ENCODE peak calls at places on chromosome 17, in seven cellular contexts. W is heart right ventricle, I is thoracic aorta, Y is prostate gland, U is lower leg skin, O is fibroblast of villous mesenchyme, V is progenitor cell of endocrine pancreas. D is an unnamed sample.

GRCh38 chr17:18076941-18077340 is 10.8 kb upstream of the DRG2 start:
- DNase-seq in Y (no peak), W (no peak), U (no peak), O (peak), I (no peak), V (no peak), D (no peak)

GRCh38 chr17:82098939-82099765 is 1.1 kb upstream of the FASN start:
- DNase-seq in I (no peak), O (no peak), W (no peak), U (no peak), V (no peak), Y (no peak), D (no peak)

GRCh38 chr17:2928294-2928890 is 132.2 kb downstream of the RAP1GAP2 start:
- DNase-seq in W (no peak), U (no peak), V (peak), O (no peak), Y (no peak), I (no peak), D (no peak)

GRCh38 chr17:57902117-57902799 is 52.4 kb upstream of the MRPS23 start:
- DNase-seq in Y (no peak), I (no peak), V (no peak), U (no peak), O (no peak), W (no peak), D (no peak)

GRCh38 chr17:41464682-41465081 is 2.5 kb downstream of the KRT32 start:
- DNase-seq in W (peak), O (peak), I (peak), U (peak), V (no peak), Y (peak), D (peak)

GRCh38 chr17:6706499-6706898 is 6.7 kb downstream of the SLC13A5 start:
- DNase-seq in W (no peak), U (no peak), Y (no peak), I (no peak), V (no peak), O (no peak), D (no peak)

GRCh38 chr17:68384941-68385340 is 72.4 kb downstream of the WIPI1 start:
- DNase-seq in W (no peak), I (no peak), U (no peak), V (no peak), O (no peak), Y (no peak), D (no peak)

GRCh38 chr17:56913867-56914640 is at the start of gene TRIM25:
- DNase-seq in W (peak), O (peak), I (peak), Y (peak), V (peak), U (peak), D (no peak)

GRCh38 chr17:42518755-42519545 is 17.1 kb upstream of the NAGLU start:
- DNase-seq in Y (no peak), U (peak), W (peak), I (no peak), O (peak), V (no peak), D (no peak)

GRCh38 chr17:63293310-63293709 is 152.8 kb downstream of the CYB561 start:
- DNase-seq in U (no peak), Y (no peak), O (peak), W (no peak), V (no peak), I (no peak), D (no peak)

GRCh38 chr17:73639322-73639721 is 4.9 kb downstream of the SDK2 start:
- DNase-seq in O (no peak), W (no peak), V (no peak), U (no peak), Y (no peak), I (peak), D (no peak)

GRCh38 chr17:15915996-15916395 is 28.9 kb upstream of the ADORA2B start:
- DNase-seq in V (no peak), O (no peak), U (no peak), Y (no peak), W (no peak), I (no peak), D (no peak)

GRCh38 chr17:74176546-74177001 is 26.9 kb upstream of the RPL38 start:
- DNase-seq in W (peak), V (peak), O (peak), I (no peak), U (no peak), Y (peak), D (no peak)

DNA sequence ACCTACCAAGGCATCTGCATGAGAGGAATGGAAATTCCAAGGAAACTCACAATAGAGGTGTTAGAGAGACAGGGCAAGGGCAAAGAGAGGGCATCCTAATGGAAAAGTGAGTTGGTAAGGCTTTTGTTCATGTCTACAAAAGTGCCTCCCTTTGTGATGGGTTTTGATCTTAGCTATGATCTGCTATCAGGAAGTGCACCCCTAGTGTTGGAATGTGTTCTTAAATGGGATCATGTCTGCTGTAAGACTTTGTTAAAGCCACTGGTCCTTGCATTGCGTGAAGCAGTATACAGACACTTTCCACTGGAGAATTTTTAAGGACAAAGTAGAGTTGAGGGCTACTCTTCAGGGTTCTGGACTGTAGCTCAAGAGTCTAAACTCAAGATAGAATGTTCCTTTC is 92.0 kb downstream of the MAP2K6 start:
- DNase-seq in V (no peak), I (no peak), O (no peak), W (no peak), Y (no peak), U (no peak), D (no peak)
- TF ChIP-seq CTCF in V (peak), I (no peak), O (peak), W (no peak), Y (no peak), U (no peak), D (peak)

DNA sequence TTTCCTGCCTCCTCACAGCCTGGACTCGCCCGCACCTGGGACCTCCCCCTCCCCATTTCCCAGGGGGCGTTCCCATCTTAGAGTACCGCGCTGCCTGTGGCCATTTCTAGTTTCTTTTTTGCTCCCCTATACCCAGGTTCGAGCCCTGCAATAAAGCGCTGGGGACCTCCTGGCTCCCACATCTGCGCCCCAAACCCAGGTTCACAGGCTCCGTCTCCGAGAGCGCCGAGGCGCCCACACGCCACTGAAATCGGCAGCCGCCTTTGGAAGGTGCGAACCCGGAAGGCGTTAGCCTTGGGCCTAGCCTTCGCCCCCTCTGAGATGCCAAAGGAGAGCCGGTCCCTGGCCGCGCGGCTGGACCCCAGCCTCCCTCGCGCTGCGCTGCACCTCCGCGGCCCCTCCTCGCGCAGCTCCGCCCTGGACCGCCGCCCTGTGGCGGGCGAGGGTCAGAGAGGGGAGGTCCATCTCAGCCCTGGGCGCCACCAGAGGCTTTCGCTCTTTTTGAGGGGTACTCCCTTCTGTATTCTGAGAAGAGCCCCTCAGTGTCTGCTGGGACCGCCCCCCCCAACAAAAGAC is 1.8 kb downstream of the KCNJ12 start:
- DNase-seq in V (peak), W (no peak), U (no peak), O (no peak), I (no peak), Y (no peak), D (no peak)
- TF ChIP-seq CTCF in V (peak), W (no peak), U (no peak), O (no peak), I (no peak), Y (no peak), D (no peak)

DNA sequence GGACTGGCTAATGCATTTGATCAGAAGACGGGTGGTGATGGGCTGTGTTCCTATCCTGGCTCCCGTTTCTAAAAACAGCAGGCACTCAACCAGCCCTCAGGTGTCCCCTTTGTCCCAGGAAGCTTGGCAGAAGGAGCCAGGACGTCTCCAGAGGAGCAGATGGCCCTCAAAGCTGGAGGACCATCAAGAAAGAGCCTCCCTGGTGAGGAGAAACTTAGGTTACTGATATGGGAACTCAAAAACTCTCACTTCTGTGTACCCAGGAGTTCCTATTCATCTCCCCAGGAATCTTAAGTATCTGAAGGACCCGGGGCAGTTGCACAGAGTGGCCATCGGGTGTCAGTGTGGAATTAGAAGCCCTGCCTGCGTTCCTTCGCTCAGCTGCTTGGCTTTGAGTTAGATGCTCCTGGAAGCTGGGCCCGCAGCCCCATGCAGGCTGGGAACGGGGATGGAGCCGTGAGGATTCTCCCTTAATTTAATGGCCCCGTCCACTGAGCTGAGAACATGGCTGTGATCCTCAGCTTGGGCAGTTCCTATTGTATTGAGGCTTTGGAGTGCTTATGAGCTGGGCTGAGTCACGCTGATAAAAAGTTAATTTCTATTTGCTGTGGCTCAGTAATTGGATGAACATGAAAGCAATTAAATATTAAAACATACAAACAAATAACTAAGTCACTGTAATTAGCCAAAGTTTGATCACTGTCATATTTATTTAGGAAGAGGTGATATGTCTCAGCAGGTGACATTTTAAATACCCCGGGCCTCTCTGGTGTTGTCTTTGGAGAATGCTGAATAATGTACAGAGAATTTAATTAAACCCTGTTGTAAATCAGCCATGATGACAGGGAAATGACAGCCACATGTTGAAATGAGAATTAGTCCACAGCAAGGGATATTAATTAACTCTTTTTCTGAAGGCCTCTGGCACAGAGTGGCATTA is 402.1 kb downstream of the SEC14L1 start:
- DNase-seq in U (peak), I (peak), W (peak), V (peak), O (peak), Y (peak), D (peak)
- TF ChIP-seq CTCF in U (no peak), I (peak), W (peak), V (peak), O (peak), Y (peak), D (peak)

GRCh38 chr17:14886200-14886739 is 378.9 kb downstream of the PMP22 start:
- DNase-seq in W (no peak), V (no peak), Y (no peak), I (no peak), U (no peak), O (no peak), D (peak)
- TF ChIP-seq CTCF in W (no peak), V (peak), Y (no peak), I (no peak), U (no peak), O (peak), D (peak)

GRCh38 chr17:80431246-80432195 is 16.6 kb downstream of the ENDOV start:
- DNase-seq in Y (no peak), O (no peak), W (no peak), V (no peak), U (no peak), I (no peak), D (no peak)
- TF ChIP-seq CTCF in Y (no peak), O (no peak), W (no peak), V (no peak), U (no peak), I (no peak), D (no peak)

GRCh38 chr17:36756695-36757094 is 155.3 kb downstream of the MRM1 start:
- DNase-seq in Y (no peak), W (no peak), V (no peak), U (no peak), I (no peak), O (no peak), D (no peak)

GRCh38 chr17:36750316-36750885 is 149.0 kb downstream of the MRM1 start:
- DNase-seq in U (no peak), I (no peak), W (no peak), V (no peak), O (no peak), Y (no peak), D (no peak)

GRCh38 chr17:36760425-36760824 is 159.0 kb downstream of the MRM1 start:
- DNase-seq in U (no peak), V (no peak), W (no peak), O (no peak), I (no peak), Y (no peak), D (no peak)

GRCh38 chr17:36752096-36752888 is 150.9 kb downstream of the MRM1 start:
- DNase-seq in Y (no peak), V (no peak), O (no peak), I (no peak), U (no peak), W (no peak), D (no peak)

DNA sequence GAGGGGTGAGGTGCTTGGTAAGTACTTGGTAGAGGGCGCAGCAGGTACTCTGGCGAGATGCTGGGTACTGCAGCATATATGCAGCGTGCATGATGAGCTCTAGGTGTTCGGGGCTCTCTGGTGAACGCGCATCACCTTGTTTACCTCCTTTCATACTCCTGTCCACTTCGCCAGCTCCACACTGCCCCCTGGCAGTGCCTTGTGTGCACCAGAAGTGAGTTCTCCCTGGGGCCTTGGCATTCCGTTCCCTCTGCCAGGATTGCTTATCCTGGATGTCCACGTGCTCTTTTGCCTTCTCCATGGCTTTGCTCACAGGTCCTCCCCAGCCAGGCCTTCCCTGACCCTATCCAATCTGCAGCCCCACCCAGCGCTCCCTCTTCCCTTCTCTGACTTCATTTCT is 154.2 kb downstream of the MRM1 start:
- DNase-seq in I (no peak), Y (peak), O (no peak), V (no peak), U (no peak), W (no peak), D (peak)
- TF ChIP-seq CTCF in I (no peak), Y (peak), O (peak), V (peak), U (no peak), W (no peak), D (peak)

DNA sequence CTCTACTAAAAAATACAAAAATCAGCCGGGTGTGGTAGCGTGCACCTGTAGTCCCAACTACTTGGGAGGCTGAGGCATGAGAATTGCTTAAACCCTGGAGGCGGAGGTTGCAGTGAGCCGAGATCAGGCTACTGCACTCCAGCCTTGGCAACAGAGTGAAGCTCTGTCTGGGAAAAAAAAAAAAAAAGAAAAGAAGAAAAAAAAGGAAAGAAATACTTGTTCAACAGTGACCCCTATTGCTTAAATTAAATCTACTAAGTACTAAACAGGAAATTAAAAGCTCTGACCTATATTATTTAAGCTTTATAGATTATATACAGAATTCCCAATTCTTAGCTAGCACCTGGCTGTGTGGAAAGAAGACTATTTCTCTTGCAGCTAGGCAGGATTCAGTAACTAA is 48.9 kb downstream of the FBXL20 start:
- DNase-seq in U (no peak), O (no peak), V (no peak), Y (no peak), I (no peak), W (no peak), D (no peak)
- TF ChIP-seq CTCF in U (no peak), O (peak), V (no peak), Y (no peak), I (no peak), W (peak), D (no peak)

D was measured in LNCaP clone FGC.